ENCODE peak calls at places on chromosomes 13 and 19, in six cellular contexts. B is endodermal cell; D is RWPE2; V is iPS-NIHi11; A is neural crest cell; N is stimulated activated CD8-positive, alpha-beta memory T cell treated with anti-CD3 and anti-CD28 coated beads, Interleukin-2, amount 100 ng/mL, for 1 hour. H is an unnamed sample.

GRCh38 chr19:38294090-38294489 is 10.0 kb upstream of the C19orf33 start:
- DNase-seq in B (no peak), V (no peak), D (no peak), A (peak; percentile 17), N (no peak), H (no peak)

GRCh38 chr19:50981587-50982146 is 2.0 kb downstream of the KLK7 start:
- DNase-seq in V (no peak), D (no peak), B (peak; percentile 46), N (no peak), A (no peak), H (no peak)

GRCh38 chr13:73167046-73167820 is 108.4 kb downstream of the KLF5 start:
- DNase-seq in D (no peak), A (no peak), V (no peak), B (no peak), N (no peak), H (no peak)

GRCh38 chr19:55486043-55486970 is 1.3 kb downstream of the NAT14 start:
- DNase-seq in D (no peak), V (no peak), N (no peak), A (no peak), B (peak; percentile 74), H (no peak)

GRCh38 chr13:78012046-78012445 is 93.4 kb upstream of the EDNRB start:
- DNase-seq in B (peak; percentile 47), V (peak; percentile 9), N (no peak), D (no peak), A (no peak), H (no peak)

GRCh38 chr19:14554382-14554812 is 17.5 kb downstream of the NDUFB7 start:
- DNase-seq in A (no peak), V (no peak), B (no peak), D (peak; percentile 64), N (no peak), H (no peak)

GRCh38 chr13:91184244-91184926 is 163.1 kb upstream of the MIR17HG start:
- DNase-seq in D (no peak), N (no peak), A (no peak), V (no peak), B (no peak), H (no peak)

GRCh38 chr13:43061496-43062280 is 38.3 kb downstream of the DNAJC15 start:
- DNase-seq in A (no peak), N (no peak), D (no peak), V (no peak), B (no peak), H (no peak)

GRCh38 chr13:46559272-46559805 is 6.4 kb downstream of the LRCH1 start:
- DNase-seq in A (no peak), V (no peak), B (no peak), D (no peak), N (no peak), H (no peak)

GRCh38 chr19:35132254-35132653 is 2.6 kb downstream of the LGI4 start:
- DNase-seq in N (no peak), B (no peak), D (no peak), V (no peak), A (no peak), H (no peak)

GRCh38 chr19:56637976-56638555 is 4.9 kb upstream of the SMIM17 start:
- DNase-seq in A (peak; percentile 46), D (no peak), N (no peak), B (peak; percentile 95), V (peak; percentile 91), H (peak; percentile 95)

H was measured in neural progenitor cell.